ENCODE peak calls at places on chromosomes 3 and 15, in five cellular contexts. P, J, Z, L and H are unnamed samples.

GRCh38 chr15:98689431-98689861 is 41.1 kb downstream of the IGF1R start:
- DNase-seq in P (no peak), J (no peak), Z (no peak), L (no peak), H (no peak)

GRCh38 chr15:25172691-25173090 is 217.9 kb downstream of the SNRPN start:
- DNase-seq in P (no peak), J (no peak), Z (no peak), L (no peak), H (no peak)

GRCh38 chr3:56858331-56858730 is 56.6 kb upstream of the ARHGEF3 start:
- DNase-seq in P (no peak), J (no peak), Z (no peak), L (no peak), H (no peak)

GRCh38 chr3:56909349-56909748 is 107.6 kb upstream of the ARHGEF3 start:
- DNase-seq in P (no peak), J (no peak), Z (no peak), L (no peak), H (no peak)

GRCh38 chr3:14467723-14468620 is 65.6 kb downstream of the SLC6A6 start:
- DNase-seq in P (peak; percentile 45), J (no peak), Z (peak; percentile 43), L (no peak), H (peak; percentile 10)

GRCh38 chr15:55168350-55168974 is 28.3 kb downstream of the RSL24D1 start:
- DNase-seq in P (peak; percentile 78), J (no peak), Z (peak; percentile 72), L (peak; percentile 15), H (peak; percentile 78)

GRCh38 chr3:105747056-105747455 is 121.8 kb downstream of the CBLB start:
- DNase-seq in P (no peak), J (no peak), Z (no peak), L (no peak), H (no peak)

GRCh38 chr3:43629254-43629653 is 7.4 kb upstream of the ANO10 start:
- DNase-seq in P (no peak), J (no peak), Z (no peak), L (no peak), H (no peak)

GRCh38 chr3:62607287-62608029 is 234.1 kb upstream of the FEZF2 start:
- DNase-seq in P (no peak), J (no peak), Z (no peak), L (no peak), H (no peak)

GRCh38 chr15:45790325-45790943 is 155.6 kb downstream of the SQOR start:
- DNase-seq in P (peak; percentile 8), J (no peak), Z (peak; percentile 57), L (no peak), H (peak; percentile 23)

GRCh38 chr15:41106947-41107346 is 9.1 kb downstream of the INO80 start:
- DNase-seq in P (no peak), J (no peak), Z (no peak), L (no peak), H (no peak)